ENCODE peak calls at places on chromosomes 13 and 19, in six cellular contexts. I is fibroblast of the conjunctiva; V is naive thymus-derived CD8-positive, alpha-beta T cell; L is central memory CD8-positive, alpha-beta T cell; Z is lung microvascular endothelial cell; H is tibial nerve. Q is an unnamed sample.

GRCh38 chr13:33236021-33236420 is 49.5 kb downstream of the STARD13 start:
- DNase-seq in I (peak), V (no peak), L (no peak), Z (peak), H (no peak), Q (no peak)

GRCh38 chr19:44776402-44777096 is 1.1 kb upstream of the CBLC start:
- DNase-seq in I (no peak), V (no peak), L (no peak), Z (no peak), H (no peak), Q (no peak)

GRCh38 chr19:55638864-55639359 is 1.9 kb upstream of the ZNF580 start:
- DNase-seq in I (no peak), V (peak), L (no peak), Z (peak), H (no peak), Q (no peak)

GRCh38 chr13:31920301-31920818 is 111.2 kb upstream of the FRY start:
- DNase-seq in I (no peak), V (no peak), L (no peak), Z (peak), H (peak), Q (no peak)

GRCh38 chr19:17479325-17479791 is 9.0 kb downstream of the SLC27A1 start:
- DNase-seq in I (no peak), V (no peak), L (no peak), Z (no peak), H (no peak), Q (no peak)

GRCh38 chr19:49786432-49786831 is 19.6 kb downstream of the AP2A1 start:
- DNase-seq in I (peak), V (no peak), L (no peak), Z (peak), H (no peak), Q (no peak)

GRCh38 chr19:47390533-47391488 is 28.5 kb downstream of the MEIS3 start:
- DNase-seq in I (no peak), V (no peak), L (no peak), Z (no peak), H (no peak), Q (no peak)

GRCh38 chr19:46451352-46451751 is 20.0 kb downstream of the PNMA8A start:
- DNase-seq in I (no peak), V (no peak), L (no peak), Z (no peak), H (no peak), Q (no peak)

GRCh38 chr19:47130589-47131168 is at the start of gene SAE1:
- DNase-seq in I (peak), V (peak), L (peak), Z (peak), H (peak), Q (peak)

GRCh38 chr19:8498295-8498694 is 4.1 kb downstream of the PRAM1 start:
- DNase-seq in I (no peak), V (no peak), L (no peak), Z (no peak), H (no peak), Q (no peak)

GRCh38 chr13:73056054-73056962 is 2.5 kb upstream of the KLF5 start:
- DNase-seq in I (peak), V (no peak), L (no peak), Z (peak), H (no peak), Q (no peak)

GRCh38 chr19:39144487-39145071 is 19.0 kb downstream of the PAK4 start:
- DNase-seq in I (no peak), V (no peak), L (no peak), Z (peak), H (no peak), Q (no peak)

GRCh38 chr19:41565384-41565730 is 10.6 kb upstream of the CEACAM21 start:
- DNase-seq in I (no peak), V (no peak), L (no peak), Z (no peak), H (no peak), Q (no peak)

GRCh38 chr13:42392706-42393572 is 121.0 kb downstream of the AKAP11 start:
- DNase-seq in I (no peak), V (no peak), L (no peak), Z (peak), H (no peak), Q (no peak)

Q was measured in left ventricle myocardium inferior.